ENCODE peak calls at places on chromosome 11, in nine cellular contexts. X, H, E, T, U, O, N, J and W are unnamed samples.

GRCh38 chr11:19816817-19817216 is 104.2 kb downstream of the NAV2 start:
- DNase-seq in X (no peak), H (no peak), E (no peak), T (no peak), U (no peak), O (no peak), N (no peak), J (no peak), W (no peak)

GRCh38 chr11:85809191-85809590 is 1.8 kb downstream of the SYTL2 start:
- DNase-seq in X (no peak), H (no peak), E (no peak), T (no peak), U (no peak), O (no peak), N (no peak), J (no peak), W (no peak)

GRCh38 chr11:9099617-9100016 is 8.2 kb upstream of the SCUBE2 start:
- DNase-seq in X (no peak), H (no peak), E (no peak), T (no peak), U (no peak), O (no peak), N (no peak), J (no peak), W (no peak)

GRCh38 chr11:42465613-42466012 is 846.2 kb upstream of the API5 start:
- DNase-seq in X (no peak), H (no peak), E (no peak), T (no peak), U (peak; percentile 66), O (no peak), N (no peak), J (no peak), W (no peak)

GRCh38 chr11:30328676-30329075 is 5.8 kb downstream of the ARL14EP start:
- DNase-seq in X (no peak), H (peak; percentile 49), E (no peak), T (no peak), U (no peak), O (no peak), N (no peak), J (no peak), W (peak; percentile 38)

GRCh38 chr11:11243258-11243789 is 109.7 kb downstream of the CSNK2A3 start:
- DNase-seq in X (no peak), H (no peak), E (no peak), T (no peak), U (no peak), O (no peak), N (no peak), J (no peak), W (peak; percentile 32)

GRCh38 chr11:10561947-10562346 is 6.5 kb downstream of the LYVE1 start:
- DNase-seq in X (no peak), H (no peak), E (no peak), T (no peak), U (no peak), O (no peak), N (no peak), J (no peak), W (no peak)

GRCh38 chr11:100824041-100824440 is 137.0 kb downstream of the ARHGAP42 start:
- DNase-seq in X (no peak), H (no peak), E (no peak), T (no peak), U (no peak), O (no peak), N (no peak), J (no peak), W (no peak)

GRCh38 chr11:111064118-111064517 is 181.4 kb upstream of the POU2AF2 start:
- DNase-seq in X (no peak), H (peak; percentile 82), E (no peak), T (no peak), U (no peak), O (no peak), N (no peak), J (no peak), W (peak; percentile 53)

GRCh38 chr11:63999349-64000025 is 13.2 kb downstream of the OTUB1 start:
- DNase-seq in X (peak; percentile 58), H (peak; percentile 34), E (no peak), T (no peak), U (peak; percentile 83), O (peak; percentile 47), N (no peak), J (peak; percentile 58), W (peak; percentile 73)

GRCh38 chr11:11078344-11078743 is 220.5 kb upstream of the ZBED5 start:
- DNase-seq in X (no peak), H (peak; percentile 17), E (no peak), T (no peak), U (no peak), O (no peak), N (no peak), J (no peak), W (peak; percentile 26)

GRCh38 chr11:112554586-112554985 is 293.9 kb upstream of the PLET1 start:
- DNase-seq in X (no peak), H (no peak), E (no peak), T (no peak), U (no peak), O (no peak), N (no peak), J (no peak), W (peak; percentile 52)

GRCh38 chr11:24375351-24375750 is 121.5 kb upstream of the LUZP2 start:
- DNase-seq in X (no peak), H (no peak), E (no peak), T (no peak), U (no peak), O (no peak), N (no peak), J (no peak), W (no peak)

GRCh38 chr11:94513091-94513490 is 830 bp downstream of the C11orf97 start:
- DNase-seq in X (no peak), H (no peak), E (no peak), T (no peak), U (peak; percentile 28), O (no peak), N (no peak), J (no peak), W (no peak)

GRCh38 chr11:77351281-77351905 is 49.9 kb upstream of the GDPD4 start:
- DNase-seq in X (no peak), H (peak; percentile 40), E (no peak), T (no peak), U (no peak), O (no peak), N (no peak), J (no peak), W (peak; percentile 28)

GRCh38 chr11:63985812-63986155 is 454 bp upstream of the OTUB1 start:
- DNase-seq in X (no peak), H (no peak), E (no peak), T (no peak), U (no peak), O (no peak), N (no peak), J (peak; percentile 57), W (peak; percentile 51)

GRCh38 chr11:22433066-22433450 is 94.9 kb downstream of the SLC17A6 start:
- DNase-seq in X (no peak), H (no peak), E (no peak), T (no peak), U (no peak), O (no peak), N (no peak), J (no peak), W (peak; percentile 8)

GRCh38 chr11:1536065-1536843 is 35.8 kb downstream of the DUSP8 start:
- DNase-seq in X (no peak), H (no peak), E (no peak), T (no peak), U (no peak), O (no peak), N (no peak), J (no peak), W (no peak)

GRCh38 chr11:20873054-20873453 is 203.7 kb downstream of the NELL1 start:
- DNase-seq in X (no peak), H (no peak), E (no peak), T (peak; percentile 19), U (peak; percentile 78), O (peak; percentile 61), N (no peak), J (no peak), W (no peak)

GRCh38 chr11:75351541-75352416 is at the start of gene ARRB1:
- DNase-seq in X (peak; percentile 79), H (peak; percentile 41), E (no peak), T (peak; percentile 47), U (no peak), O (peak; percentile 64), N (no peak), J (peak; percentile 35), W (peak; percentile 85)

GRCh38 chr11:3123316-3123715 is 41.8 kb downstream of the OSBPL5 start:
- DNase-seq in X (peak; percentile 77), H (peak; percentile 22), E (no peak), T (no peak), U (peak; percentile 85), O (no peak), N (no peak), J (no peak), W (no peak)

GRCh38 chr11:128859563-128860441 is 7.3 kb downstream of the KCNJ1 start:
- DNase-seq in X (peak; percentile 61), H (peak; percentile 50), E (no peak), T (peak; percentile 75), U (no peak), O (peak; percentile 92), N (no peak), J (peak; percentile 81), W (no peak)